ENCODE peak calls at places on chromosomes 16 and 17, in seven cellular contexts. T is AG10803; B is stimulated activated effector memory CD8-positive, alpha-beta T cell treated with anti-CD3 and anti-CD28 coated beads, Interleukin-12 subunit alpha, Interleukin-12 subunit beta, amount 100 ng/mL, for 72 hours; A is CD8-positive, alpha-beta memory T cell; M is tibial nerve; U is upper lobe of right lung; H is activated T-helper 1 cell treated with anti-CD3 and anti-CD28 coated beads, Interleukin-2, amount 50 U/mL, for 16 hours. C is an unnamed sample.

GRCh38 chr17:44088254-44088653 is 17.7 kb downstream of the G6PC3 start:
- DNase-seq in H (no peak), T (no peak), B (no peak), M (no peak), A (no peak), U (no peak), C (no peak)

GRCh38 chr17:77197115-77197514 is 56.3 kb downstream of the SEC14L1 start:
- DNase-seq in U (no peak), M (no peak), A (no peak), T (no peak), H (no peak), B (no peak), C (no peak)

GRCh38 chr17:77439382-77440013 is 298.7 kb downstream of the SEC14L1 start:
- DNase-seq in A (no peak), B (no peak), H (no peak), M (no peak), T (peak; percentile 71), U (no peak), C (peak; percentile 36)

GRCh38 chr17:82019905-82020873 is 2.5 kb downstream of the CENPX start:
- DNase-seq in T (peak; percentile 16), M (no peak), B (peak; percentile 87), A (peak; percentile 38), U (peak; percentile 84), H (peak; percentile 46), C (peak; percentile 74)

GRCh38 chr16:51164167-51164566 is 13.1 kb upstream of the SALL1 start:
- DNase-seq in U (no peak), H (no peak), B (no peak), M (no peak), T (peak; percentile 62), A (no peak), C (peak; percentile 42)

GRCh38 chr17:46009681-46010596 is 10.9 kb downstream of the STH start:
- DNase-seq in M (no peak), U (no peak), H (no peak), T (peak; percentile 60), A (no peak), B (no peak), C (no peak)

GRCh38 chr16:78005881-78006280 is 16.5 kb upstream of the CLEC3A start:
- DNase-seq in T (no peak), A (no peak), B (no peak), M (no peak), H (no peak), U (no peak), C (no peak)

GRCh38 chr16:1909661-1910231 is 8.5 kb downstream of the HS3ST6 start:
- DNase-seq in U (no peak), B (no peak), H (no peak), M (no peak), T (peak; percentile 27), A (no peak), C (no peak)

GRCh38 chr17:5297245-5297644 is 15.2 kb downstream of the RABEP1 start:
- DNase-seq in B (no peak), U (no peak), A (no peak), H (no peak), T (no peak), M (no peak), C (no peak)

GRCh38 chr17:68461589-68461988 is 4.3 kb upstream of the WIPI1 start:
- DNase-seq in A (no peak), T (no peak), B (peak; percentile 86), U (no peak), H (no peak), M (no peak), C (no peak)

GRCh38 chr17:39800540-39800939 is 62.8 kb downstream of the GRB7 start:
- DNase-seq in H (peak; percentile 29), A (peak; percentile 64), M (no peak), T (no peak), U (no peak), B (no peak), C (no peak)

GRCh38 chr17:40596261-40596919 is 31.1 kb upstream of the CCR7 start:
- DNase-seq in H (no peak), A (no peak), U (no peak), M (no peak), B (peak; percentile 49), T (no peak), C (no peak)

GRCh38 chr17:62179525-62180161 is 114.6 kb upstream of the MED13 start:
- DNase-seq in B (no peak), H (no peak), M (no peak), A (no peak), T (peak; percentile 18), U (no peak), C (no peak)

GRCh38 chr16:55655381-55655708 is 443 bp upstream of the SLC6A2 start:
- DNase-seq in U (no peak), A (no peak), H (no peak), B (no peak), M (no peak), T (no peak), C (no peak)

GRCh38 chr16:582614-583331 is 7.1 kb upstream of the RAB40C start:
- DNase-seq in U (no peak), H (no peak), M (no peak), T (no peak), A (no peak), B (no peak), C (no peak)

GRCh38 chr16:88783391-88784073 is 1.5 kb downstream of the PIEZO1 start:
- DNase-seq in U (peak; percentile 66), M (no peak), A (no peak), H (no peak), T (peak; percentile 47), B (no peak), C (no peak)